ENCODE peak calls at places on chromosomes 2 and 18, in ten cellular contexts. One of them, this sample, is unnamed.

GRCh38 chr2:183455056-183455455 is 330.8 kb downstream of the NUP35 start:
- DNase-seq in endothelial cell: no peak
- DNase-seq in NCI-H524 treated with DMSO at 0.1 percent for 48 hours: no peak
- DNase-seq in NAMALWA: no peak
- DNase-seq in EL: peak; percentile 8
- DNase-seq in HTR-8/SVneo: no peak
- DNase-seq in hypothalamus: no peak
- DNase-seq in stimulated activated CD8-positive, alpha-beta memory T cell treated with anti-CD3 and anti-CD28 coated beads, Interleukin-2, amount 100 ng/mL, for 48 hours: no peak
- DNase-seq in SW480: no peak
- DNase-seq in stimulated activated CD4-positive, alpha-beta T cell treated with anti-CD3 and anti-CD28 coated beads, Interleukin-15, amount 100 ng/mL, for 24 hours: no peak
- DNase-seq in this sample: no peak

GRCh38 chr18:48875314-48875941 is 75.3 kb downstream of the SMAD7 start:
- DNase-seq in endothelial cell: no peak
- DNase-seq in NCI-H524 treated with DMSO at 0.1 percent for 48 hours: no peak
- DNase-seq in NAMALWA: no peak
- DNase-seq in EL: no peak
- DNase-seq in HTR-8/SVneo: no peak
- DNase-seq in hypothalamus: no peak
- DNase-seq in stimulated activated CD8-positive, alpha-beta memory T cell treated with anti-CD3 and anti-CD28 coated beads, Interleukin-2, amount 100 ng/mL, for 48 hours: no peak
- DNase-seq in SW480: no peak
- DNase-seq in stimulated activated CD4-positive, alpha-beta T cell treated with anti-CD3 and anti-CD28 coated beads, Interleukin-15, amount 100 ng/mL, for 24 hours: no peak
- DNase-seq in this sample: no peak

GRCh38 chr2:164696634-164697033 is 75.4 kb upstream of the GRB14 start:
- DNase-seq in endothelial cell: no peak
- DNase-seq in NCI-H524 treated with DMSO at 0.1 percent for 48 hours: no peak
- DNase-seq in NAMALWA: peak; percentile 26
- DNase-seq in EL: no peak
- DNase-seq in HTR-8/SVneo: no peak
- DNase-seq in hypothalamus: no peak
- DNase-seq in stimulated activated CD8-positive, alpha-beta memory T cell treated with anti-CD3 and anti-CD28 coated beads, Interleukin-2, amount 100 ng/mL, for 48 hours: no peak
- DNase-seq in SW480: no peak
- DNase-seq in stimulated activated CD4-positive, alpha-beta T cell treated with anti-CD3 and anti-CD28 coated beads, Interleukin-15, amount 100 ng/mL, for 24 hours: no peak
- DNase-seq in this sample: no peak

GRCh38 chr2:211144078-211144477 is 587.7 kb downstream of the CPS1 start:
- DNase-seq in endothelial cell: no peak
- DNase-seq in NCI-H524 treated with DMSO at 0.1 percent for 48 hours: no peak
- DNase-seq in NAMALWA: no peak
- DNase-seq in EL: peak; percentile 28
- DNase-seq in HTR-8/SVneo: peak; percentile 5
- DNase-seq in hypothalamus: no peak
- DNase-seq in stimulated activated CD8-positive, alpha-beta memory T cell treated with anti-CD3 and anti-CD28 coated beads, Interleukin-2, amount 100 ng/mL, for 48 hours: no peak
- DNase-seq in SW480: no peak
- DNase-seq in stimulated activated CD4-positive, alpha-beta T cell treated with anti-CD3 and anti-CD28 coated beads, Interleukin-15, amount 100 ng/mL, for 24 hours: no peak
- DNase-seq in this sample: no peak

GRCh38 chr18:23071285-23071684 is 64.0 kb upstream of the CABLES1 start:
- DNase-seq in endothelial cell: no peak
- DNase-seq in NCI-H524 treated with DMSO at 0.1 percent for 48 hours: no peak
- DNase-seq in NAMALWA: peak; percentile 73
- DNase-seq in EL: peak; percentile 58
- DNase-seq in HTR-8/SVneo: no peak
- DNase-seq in hypothalamus: peak; percentile 9
- DNase-seq in stimulated activated CD8-positive, alpha-beta memory T cell treated with anti-CD3 and anti-CD28 coated beads, Interleukin-2, amount 100 ng/mL, for 48 hours: peak; percentile 38
- DNase-seq in SW480: peak; percentile 61
- DNase-seq in stimulated activated CD4-positive, alpha-beta T cell treated with anti-CD3 and anti-CD28 coated beads, Interleukin-15, amount 100 ng/mL, for 24 hours: peak; percentile 78
- DNase-seq in this sample: no peak

GRCh38 chr18:43935051-43935412 is 657.7 kb upstream of the SYT4 start:
- DNase-seq in endothelial cell: no peak
- DNase-seq in NCI-H524 treated with DMSO at 0.1 percent for 48 hours: no peak
- DNase-seq in NAMALWA: no peak
- DNase-seq in EL: no peak
- DNase-seq in HTR-8/SVneo: no peak
- DNase-seq in hypothalamus: no peak
- DNase-seq in stimulated activated CD8-positive, alpha-beta memory T cell treated with anti-CD3 and anti-CD28 coated beads, Interleukin-2, amount 100 ng/mL, for 48 hours: no peak
- DNase-seq in SW480: no peak
- DNase-seq in stimulated activated CD4-positive, alpha-beta T cell treated with anti-CD3 and anti-CD28 coated beads, Interleukin-15, amount 100 ng/mL, for 24 hours: no peak
- DNase-seq in this sample: no peak

GRCh38 chr2:71157124-71157802 is 26.8 kb downstream of the MPHOSPH10 start:
- DNase-seq in endothelial cell: peak; percentile 82
- DNase-seq in NCI-H524 treated with DMSO at 0.1 percent for 48 hours: no peak
- DNase-seq in NAMALWA: peak; percentile 75
- DNase-seq in EL: peak; percentile 41
- DNase-seq in HTR-8/SVneo: peak; percentile 54
- DNase-seq in hypothalamus: peak; percentile 72
- DNase-seq in stimulated activated CD8-positive, alpha-beta memory T cell treated with anti-CD3 and anti-CD28 coated beads, Interleukin-2, amount 100 ng/mL, for 48 hours: peak; percentile 56
- DNase-seq in SW480: peak; percentile 25
- DNase-seq in stimulated activated CD4-positive, alpha-beta T cell treated with anti-CD3 and anti-CD28 coated beads, Interleukin-15, amount 100 ng/mL, for 24 hours: peak; percentile 77
- DNase-seq in this sample: peak; percentile 15

GRCh38 chr18:74468547-74469014 is 11.5 kb upstream of the DIPK1C start:
- DNase-seq in endothelial cell: no peak
- DNase-seq in NCI-H524 treated with DMSO at 0.1 percent for 48 hours: no peak
- DNase-seq in NAMALWA: no peak
- DNase-seq in EL: no peak
- DNase-seq in HTR-8/SVneo: no peak
- DNase-seq in hypothalamus: no peak
- DNase-seq in stimulated activated CD8-positive, alpha-beta memory T cell treated with anti-CD3 and anti-CD28 coated beads, Interleukin-2, amount 100 ng/mL, for 48 hours: no peak
- DNase-seq in SW480: no peak
- DNase-seq in stimulated activated CD4-positive, alpha-beta T cell treated with anti-CD3 and anti-CD28 coated beads, Interleukin-15, amount 100 ng/mL, for 24 hours: no peak
- DNase-seq in this sample: no peak

GRCh38 chr2:159155315-159155714 is 131.2 kb downstream of the WDSUB1 start:
- DNase-seq in endothelial cell: no peak
- DNase-seq in NCI-H524 treated with DMSO at 0.1 percent for 48 hours: no peak
- DNase-seq in NAMALWA: no peak
- DNase-seq in EL: no peak
- DNase-seq in HTR-8/SVneo: no peak
- DNase-seq in hypothalamus: no peak
- DNase-seq in stimulated activated CD8-positive, alpha-beta memory T cell treated with anti-CD3 and anti-CD28 coated beads, Interleukin-2, amount 100 ng/mL, for 48 hours: no peak
- DNase-seq in SW480: peak; percentile 87
- DNase-seq in stimulated activated CD4-positive, alpha-beta T cell treated with anti-CD3 and anti-CD28 coated beads, Interleukin-15, amount 100 ng/mL, for 24 hours: no peak
- DNase-seq in this sample: peak; percentile 83

GRCh38 chr2:47639469-47639868 is 143.5 kb upstream of the MSH6 start:
- DNase-seq in endothelial cell: no peak
- DNase-seq in NCI-H524 treated with DMSO at 0.1 percent for 48 hours: no peak
- DNase-seq in NAMALWA: no peak
- DNase-seq in EL: no peak
- DNase-seq in HTR-8/SVneo: no peak
- DNase-seq in hypothalamus: no peak
- DNase-seq in stimulated activated CD8-positive, alpha-beta memory T cell treated with anti-CD3 and anti-CD28 coated beads, Interleukin-2, amount 100 ng/mL, for 48 hours: no peak
- DNase-seq in SW480: no peak
- DNase-seq in stimulated activated CD4-positive, alpha-beta T cell treated with anti-CD3 and anti-CD28 coated beads, Interleukin-15, amount 100 ng/mL, for 24 hours: no peak
- DNase-seq in this sample: no peak

GRCh38 chr18:5900249-5900648 is 4.9 kb upstream of the TMEM200C start:
- DNase-seq in endothelial cell: no peak
- DNase-seq in NCI-H524 treated with DMSO at 0.1 percent for 48 hours: no peak
- DNase-seq in NAMALWA: no peak
- DNase-seq in EL: no peak
- DNase-seq in HTR-8/SVneo: no peak
- DNase-seq in hypothalamus: no peak
- DNase-seq in stimulated activated CD8-positive, alpha-beta memory T cell treated with anti-CD3 and anti-CD28 coated beads, Interleukin-2, amount 100 ng/mL, for 48 hours: no peak
- DNase-seq in SW480: peak; percentile 40
- DNase-seq in stimulated activated CD4-positive, alpha-beta T cell treated with anti-CD3 and anti-CD28 coated beads, Interleukin-15, amount 100 ng/mL, for 24 hours: no peak
- DNase-seq in this sample: no peak

GRCh38 chr2:105518897-105519296 is 120.0 kb upstream of the FHL2 start:
- DNase-seq in endothelial cell: no peak
- DNase-seq in NCI-H524 treated with DMSO at 0.1 percent for 48 hours: no peak
- DNase-seq in NAMALWA: no peak
- DNase-seq in EL: peak; percentile 21
- DNase-seq in HTR-8/SVneo: peak; percentile 38
- DNase-seq in hypothalamus: no peak
- DNase-seq in stimulated activated CD8-positive, alpha-beta memory T cell treated with anti-CD3 and anti-CD28 coated beads, Interleukin-2, amount 100 ng/mL, for 48 hours: no peak
- DNase-seq in SW480: peak; percentile 33
- DNase-seq in stimulated activated CD4-positive, alpha-beta T cell treated with anti-CD3 and anti-CD28 coated beads, Interleukin-15, amount 100 ng/mL, for 24 hours: no peak
- DNase-seq in this sample: peak; percentile 32

GRCh38 chr2:40556739-40557138 is 104.8 kb upstream of the SLC8A1 start:
- DNase-seq in endothelial cell: no peak
- DNase-seq in NCI-H524 treated with DMSO at 0.1 percent for 48 hours: no peak
- DNase-seq in NAMALWA: no peak
- DNase-seq in EL: no peak
- DNase-seq in HTR-8/SVneo: no peak
- DNase-seq in hypothalamus: no peak
- DNase-seq in stimulated activated CD8-positive, alpha-beta memory T cell treated with anti-CD3 and anti-CD28 coated beads, Interleukin-2, amount 100 ng/mL, for 48 hours: no peak
- DNase-seq in SW480: no peak
- DNase-seq in stimulated activated CD4-positive, alpha-beta T cell treated with anti-CD3 and anti-CD28 coated beads, Interleukin-15, amount 100 ng/mL, for 24 hours: no peak
- DNase-seq in this sample: no peak

GRCh38 chr18:8177330-8178016 is 431.8 kb upstream of the RAB12 start:
- DNase-seq in endothelial cell: no peak
- DNase-seq in NCI-H524 treated with DMSO at 0.1 percent for 48 hours: no peak
- DNase-seq in NAMALWA: peak; percentile 15
- DNase-seq in EL: no peak
- DNase-seq in HTR-8/SVneo: no peak
- DNase-seq in hypothalamus: no peak
- DNase-seq in stimulated activated CD8-positive, alpha-beta memory T cell treated with anti-CD3 and anti-CD28 coated beads, Interleukin-2, amount 100 ng/mL, for 48 hours: no peak
- DNase-seq in SW480: peak; percentile 19
- DNase-seq in stimulated activated CD4-positive, alpha-beta T cell treated with anti-CD3 and anti-CD28 coated beads, Interleukin-15, amount 100 ng/mL, for 24 hours: no peak
- DNase-seq in this sample: peak; percentile 20

GRCh38 chr2:72694715-72695496 is 130.9 kb downstream of the EXOC6B start:
- DNase-seq in endothelial cell: no peak
- DNase-seq in NCI-H524 treated with DMSO at 0.1 percent for 48 hours: no peak
- DNase-seq in NAMALWA: no peak
- DNase-seq in EL: peak; percentile 63
- DNase-seq in HTR-8/SVneo: peak; percentile 63
- DNase-seq in hypothalamus: no peak
- DNase-seq in stimulated activated CD8-positive, alpha-beta memory T cell treated with anti-CD3 and anti-CD28 coated beads, Interleukin-2, amount 100 ng/mL, for 48 hours: no peak
- DNase-seq in SW480: peak; percentile 38
- DNase-seq in stimulated activated CD4-positive, alpha-beta T cell treated with anti-CD3 and anti-CD28 coated beads, Interleukin-15, amount 100 ng/mL, for 24 hours: no peak
- DNase-seq in this sample: peak; percentile 19

GRCh38 chr2:74597456-74597855 is 42.9 kb downstream of the DOK1 start:
- DNase-seq in endothelial cell: no peak
- DNase-seq in NCI-H524 treated with DMSO at 0.1 percent for 48 hours: peak; percentile 97
- DNase-seq in NAMALWA: no peak
- DNase-seq in EL: no peak
- DNase-seq in HTR-8/SVneo: no peak
- DNase-seq in hypothalamus: no peak
- DNase-seq in stimulated activated CD8-positive, alpha-beta memory T cell treated with anti-CD3 and anti-CD28 coated beads, Interleukin-2, amount 100 ng/mL, for 48 hours: no peak
- DNase-seq in SW480: no peak
- DNase-seq in stimulated activated CD4-positive, alpha-beta T cell treated with anti-CD3 and anti-CD28 coated beads, Interleukin-15, amount 100 ng/mL, for 24 hours: no peak
- DNase-seq in this sample: no peak

GRCh38 chr18:28512357-28512756 is 335.4 kb upstream of the CDH2 start:
- DNase-seq in endothelial cell: no peak
- DNase-seq in NCI-H524 treated with DMSO at 0.1 percent for 48 hours: no peak
- DNase-seq in NAMALWA: no peak
- DNase-seq in EL: peak; percentile 33
- DNase-seq in HTR-8/SVneo: no peak
- DNase-seq in hypothalamus: no peak
- DNase-seq in stimulated activated CD8-positive, alpha-beta memory T cell treated with anti-CD3 and anti-CD28 coated beads, Interleukin-2, amount 100 ng/mL, for 48 hours: no peak
- DNase-seq in SW480: no peak
- DNase-seq in stimulated activated CD4-positive, alpha-beta T cell treated with anti-CD3 and anti-CD28 coated beads, Interleukin-15, amount 100 ng/mL, for 24 hours: no peak
- DNase-seq in this sample: no peak

GRCh38 chr2:191638079-191638801 is 39.7 kb upstream of the NABP1 start:
- DNase-seq in endothelial cell: no peak
- DNase-seq in NCI-H524 treated with DMSO at 0.1 percent for 48 hours: no peak
- DNase-seq in NAMALWA: no peak
- DNase-seq in EL: peak; percentile 19
- DNase-seq in HTR-8/SVneo: no peak
- DNase-seq in hypothalamus: no peak
- DNase-seq in stimulated activated CD8-positive, alpha-beta memory T cell treated with anti-CD3 and anti-CD28 coated beads, Interleukin-2, amount 100 ng/mL, for 48 hours: peak; percentile 2
- DNase-seq in SW480: peak; percentile 49
- DNase-seq in stimulated activated CD4-positive, alpha-beta T cell treated with anti-CD3 and anti-CD28 coated beads, Interleukin-15, amount 100 ng/mL, for 24 hours: peak; percentile 23
- DNase-seq in this sample: peak; percentile 63

GRCh38 chr2:235024191-235024611 is 72.4 kb downstream of the SH3BP4 start:
- DNase-seq in endothelial cell: no peak
- DNase-seq in NCI-H524 treated with DMSO at 0.1 percent for 48 hours: no peak
- DNase-seq in NAMALWA: no peak
- DNase-seq in EL: peak; percentile 99
- DNase-seq in HTR-8/SVneo: peak; percentile 42
- DNase-seq in hypothalamus: no peak
- DNase-seq in stimulated activated CD8-positive, alpha-beta memory T cell treated with anti-CD3 and anti-CD28 coated beads, Interleukin-2, amount 100 ng/mL, for 48 hours: no peak
- DNase-seq in SW480: no peak
- DNase-seq in stimulated activated CD4-positive, alpha-beta T cell treated with anti-CD3 and anti-CD28 coated beads, Interleukin-15, amount 100 ng/mL, for 24 hours: no peak
- DNase-seq in this sample: no peak

This sample was measured in trophoblast cell.